ENCODE peak calls at places on chromosomes 13 and 19, in seven cellular contexts. One of them, this sample, is unnamed.

GRCh38 chr19:14150041-14150769 is 13.8 kb upstream of the ASF1B start:
- DNase-seq in stimulated activated naive CD8-positive, alpha-beta T cell treated with anti-CD3 and anti-CD28 coated beads, Interleukin-15, Interleukin-2, amounts not matched to agents 100 U/mL and 50 U/mL, for 24 hours: no peak
- DNase-seq in NCI-H2081: no peak
- DNase-seq in NCI-H774: no peak
- DNase-seq in substantia nigra: no peak
- DNase-seq in GM20000: peak; percentile 46
- DNase-seq in psoas muscle: no peak
- DNase-seq in this sample: no peak

GRCh38 chr13:99614465-99614885 is 113.2 kb downstream of the TM9SF2 start:
- DNase-seq in NCI-H2081: peak; percentile 48
- DNase-seq in GM20000: peak; percentile 63
- DNase-seq in stimulated activated naive CD8-positive, alpha-beta T cell treated with anti-CD3 and anti-CD28 coated beads, Interleukin-15, Interleukin-2, amounts not matched to agents 100 U/mL and 50 U/mL, for 24 hours: no peak
- DNase-seq in psoas muscle: no peak
- DNase-seq in NCI-H774: peak; percentile 13
- DNase-seq in substantia nigra: no peak
- DNase-seq in this sample: peak; percentile 35

GRCh38 chr13:33690321-33690720 is 127.6 kb upstream of the RFC3 start:
- DNase-seq in substantia nigra: no peak
- DNase-seq in NCI-H2081: no peak
- DNase-seq in psoas muscle: no peak
- DNase-seq in GM20000: no peak
- DNase-seq in stimulated activated naive CD8-positive, alpha-beta T cell treated with anti-CD3 and anti-CD28 coated beads, Interleukin-15, Interleukin-2, amounts not matched to agents 100 U/mL and 50 U/mL, for 24 hours: no peak
- DNase-seq in NCI-H774: no peak
- DNase-seq in this sample: no peak

GRCh38 chr13:85508683-85509329 is 290.4 kb downstream of the SLITRK6 start:
- DNase-seq in NCI-H774: no peak
- DNase-seq in NCI-H2081: no peak
- DNase-seq in GM20000: no peak
- DNase-seq in psoas muscle: no peak
- DNase-seq in substantia nigra: no peak
- DNase-seq in stimulated activated naive CD8-positive, alpha-beta T cell treated with anti-CD3 and anti-CD28 coated beads, Interleukin-15, Interleukin-2, amounts not matched to agents 100 U/mL and 50 U/mL, for 24 hours: no peak
- DNase-seq in this sample: no peak

GRCh38 chr13:80109313-80109712 is 231.6 kb downstream of the SPRY2 start:
- DNase-seq in GM20000: no peak
- DNase-seq in NCI-H774: no peak
- DNase-seq in stimulated activated naive CD8-positive, alpha-beta T cell treated with anti-CD3 and anti-CD28 coated beads, Interleukin-15, Interleukin-2, amounts not matched to agents 100 U/mL and 50 U/mL, for 24 hours: no peak
- DNase-seq in NCI-H2081: no peak
- DNase-seq in psoas muscle: no peak
- DNase-seq in substantia nigra: no peak
- DNase-seq in this sample: peak; percentile 52

GRCh38 chr19:48698046-48698445 is 2.3 kb downstream of the FUT2 start:
- DNase-seq in NCI-H2081: no peak
- DNase-seq in stimulated activated naive CD8-positive, alpha-beta T cell treated with anti-CD3 and anti-CD28 coated beads, Interleukin-15, Interleukin-2, amounts not matched to agents 100 U/mL and 50 U/mL, for 24 hours: no peak
- DNase-seq in psoas muscle: no peak
- DNase-seq in NCI-H774: no peak
- DNase-seq in substantia nigra: no peak
- DNase-seq in GM20000: no peak
- DNase-seq in this sample: peak; percentile 71

GRCh38 chr13:101989798-101990350 is 412.0 kb downstream of the FGF14 start:
- DNase-seq in stimulated activated naive CD8-positive, alpha-beta T cell treated with anti-CD3 and anti-CD28 coated beads, Interleukin-15, Interleukin-2, amounts not matched to agents 100 U/mL and 50 U/mL, for 24 hours: no peak
- DNase-seq in NCI-H2081: no peak
- DNase-seq in GM20000: no peak
- DNase-seq in NCI-H774: no peak
- DNase-seq in psoas muscle: no peak
- DNase-seq in substantia nigra: no peak
- DNase-seq in this sample: no peak

GRCh38 chr13:105403065-105403464 is 1132.4 kb downstream of the EFNB2 start:
- DNase-seq in NCI-H774: no peak
- DNase-seq in substantia nigra: no peak
- DNase-seq in NCI-H2081: no peak
- DNase-seq in GM20000: no peak
- DNase-seq in stimulated activated naive CD8-positive, alpha-beta T cell treated with anti-CD3 and anti-CD28 coated beads, Interleukin-15, Interleukin-2, amounts not matched to agents 100 U/mL and 50 U/mL, for 24 hours: no peak
- DNase-seq in psoas muscle: no peak
- DNase-seq in this sample: no peak

GRCh38 chr13:20193142-20193923 is 595 bp upstream of the GJB2 start:
- DNase-seq in psoas muscle: no peak
- DNase-seq in NCI-H2081: no peak
- DNase-seq in substantia nigra: no peak
- DNase-seq in NCI-H774: no peak
- DNase-seq in stimulated activated naive CD8-positive, alpha-beta T cell treated with anti-CD3 and anti-CD28 coated beads, Interleukin-15, Interleukin-2, amounts not matched to agents 100 U/mL and 50 U/mL, for 24 hours: peak; percentile 13
- DNase-seq in GM20000: no peak
- DNase-seq in this sample: no peak

GRCh38 chr13:74930402-74931165 is 551.4 kb downstream of the TBC1D4 start:
- DNase-seq in NCI-H2081: no peak
- DNase-seq in NCI-H774: no peak
- DNase-seq in stimulated activated naive CD8-positive, alpha-beta T cell treated with anti-CD3 and anti-CD28 coated beads, Interleukin-15, Interleukin-2, amounts not matched to agents 100 U/mL and 50 U/mL, for 24 hours: no peak
- DNase-seq in psoas muscle: no peak
- DNase-seq in substantia nigra: no peak
- DNase-seq in GM20000: no peak
- DNase-seq in this sample: peak; percentile 76

GRCh38 chr13:41007359-41008118 is 11.6 kb downstream of the ELF1 start:
- DNase-seq in stimulated activated naive CD8-positive, alpha-beta T cell treated with anti-CD3 and anti-CD28 coated beads, Interleukin-15, Interleukin-2, amounts not matched to agents 100 U/mL and 50 U/mL, for 24 hours: no peak
- DNase-seq in GM20000: no peak
- DNase-seq in psoas muscle: no peak
- DNase-seq in NCI-H774: no peak
- DNase-seq in substantia nigra: no peak
- DNase-seq in NCI-H2081: no peak
- DNase-seq in this sample: no peak

GRCh38 chr13:57314897-57315520 is 148.0 kb downstream of the PRR20E start:
- DNase-seq in NCI-H774: no peak
- DNase-seq in NCI-H2081: no peak
- DNase-seq in GM20000: no peak
- DNase-seq in stimulated activated naive CD8-positive, alpha-beta T cell treated with anti-CD3 and anti-CD28 coated beads, Interleukin-15, Interleukin-2, amounts not matched to agents 100 U/mL and 50 U/mL, for 24 hours: no peak
- DNase-seq in psoas muscle: no peak
- DNase-seq in substantia nigra: no peak
- DNase-seq in this sample: peak; percentile 40

This sample was measured in HT1080.